ENCODE peak calls at places on chromosomes 16 and 17, in five cellular contexts. A is MV-4-11, K is GM12891, X is AG08395, R is uterus. P is an unnamed sample.

GRCh38 chr16:72924918-72925630 is 122.9 kb downstream of the ZFHX3 start:
- DNase-seq in K (no peak), A (no peak), R (no peak), X (no peak), P (no peak)

GRCh38 chr16:12435730-12436129 is 368.0 kb downstream of the CPPED1 start:
- DNase-seq in K (no peak), X (no peak), A (no peak), R (no peak), P (no peak)

GRCh38 chr17:61251939-61252865 is 147.4 kb upstream of the TBX2 start:
- DNase-seq in R (peak), X (peak), A (peak), K (no peak), P (peak)

GRCh38 chr17:79979201-79979840 is 56.4 kb downstream of the TBC1D16 start:
- DNase-seq in K (no peak), R (no peak), A (no peak), X (no peak), P (no peak)

GRCh38 chr16:87384162-87384999 is 805 bp upstream of the FBXO31 start:
- DNase-seq in R (no peak), X (no peak), K (no peak), A (peak), P (peak)

GRCh38 chr16:30747331-30747730 is 894 bp upstream of the PHKG2 start:
- DNase-seq in K (no peak), A (no peak), R (no peak), X (peak), P (no peak)

GRCh38 chr16:30893082-30893743 is 664 bp downstream of the BCL7C start:
- DNase-seq in X (no peak), K (no peak), R (no peak), A (no peak), P (no peak)

GRCh38 chr16:46914556-46915201 is 30.5 kb downstream of the GPT2 start:
- DNase-seq in A (no peak), K (no peak), X (no peak), R (no peak), P (no peak)

GRCh38 chr17:7173687-7174602 is 5.2 kb downstream of the ASGR1 start:
- DNase-seq in R (peak), X (no peak), A (peak), K (no peak), P (peak)

GRCh38 chr16:80174416-80174815 is 366.4 kb upstream of the DYNLRB2 start:
- DNase-seq in K (no peak), X (peak), R (no peak), A (no peak), P (no peak)

GRCh38 chr17:7838291-7839075 is 4.5 kb downstream of the KDM6B start:
- DNase-seq in X (no peak), K (no peak), A (peak), R (peak), P (peak)

GRCh38 chr17:773467-774319 is 8.4 kb downstream of the GLOD4 start:
- DNase-seq in R (no peak), K (no peak), A (no peak), X (no peak), P (no peak)

GRCh38 chr17:31754239-31754945 is 104.7 kb downstream of the COPRS start:
- DNase-seq in R (no peak), K (no peak), A (no peak), X (peak), P (no peak)

GRCh38 chr16:17469742-17470001 is 1.1 kb downstream of the XYLT1 start:
- DNase-seq in A (no peak), X (no peak), K (no peak), R (no peak), P (no peak)

GRCh38 chr17:46785696-46786095 is 32.8 kb downstream of the WNT3 start:
- DNase-seq in R (no peak), K (no peak), A (no peak), X (no peak), P (no peak)

GRCh38 chr17:83152745-83153611 is 73.6 kb downstream of the METRNL start:
- DNase-seq in R (no peak), A (peak), X (no peak), K (no peak), P (peak)

GRCh38 chr17:16924701-16925440 is 47.0 kb downstream of the TNFRSF13B start:
- DNase-seq in R (no peak), A (no peak), K (no peak), X (no peak), P (no peak)

GRCh38 chr16:78490431-78490830 is 391.0 kb downstream of the WWOX start:
- DNase-seq in X (no peak), R (no peak), K (no peak), A (no peak), P (no peak)

GRCh38 chr17:57943140-57943539 is 12.1 kb downstream of the CUEDC1 start:
- DNase-seq in X (peak), K (no peak), R (no peak), A (peak), P (peak)

GRCh38 chr16:71254832-71255560 is 24.5 kb upstream of the HYDIN start:
- DNase-seq in R (no peak), A (peak), K (no peak), X (no peak), P (no peak)

GRCh38 chr17:49572806-49573420 is 2.8 kb upstream of the NXPH3 start:
- DNase-seq in K (no peak), R (no peak), A (no peak), X (no peak), P (no peak)

GRCh38 chr16:159136-159849 is 6.5 kb upstream of the HBM start:
- DNase-seq in A (no peak), X (no peak), K (no peak), R (no peak), P (no peak)

GRCh38 chr17:7856840-7857723 is at the start of gene NAA38:
- DNase-seq in X (peak), K (peak), A (peak), R (peak), P (peak)

GRCh38 chr16:73176577-73177013 is 128.7 kb upstream of the ZFHX3 start:
- DNase-seq in A (no peak), K (no peak), X (peak), R (no peak), P (no peak)

GRCh38 chr17:48633266-48633816 is 7.2 kb upstream of the HOXB9 start:
- DNase-seq in R (no peak), K (no peak), A (no peak), X (no peak), P (no peak)

P was measured in Kasumi-1.